ENCODE peak calls at places on chromosomes 13 and 19, in six cellular contexts. N is stimulated activated CD4-positive, alpha-beta T cell treated with anti-CD3 and anti-CD28 coated beads, Interleukin-2, amount 100 ng/mL, for 48 hours; L is AG09309; W is activated T-cell treated with anti-CD3 and anti-CD28 coated beads for 48 hours; F is AG09319; G is T1000. Y is an unnamed sample.

GRCh38 chr19:17511724-17512573 is 500 bp downstream of the PGLS start:
- DNase-seq in F (peak), N (peak), G (peak), L (peak), W (peak), Y (peak)

GRCh38 chr13:38661276-38661675 is 25.6 kb upstream of the FREM2 start:
- DNase-seq in F (no peak), L (no peak), N (no peak), G (no peak), W (no peak), Y (no peak)

GRCh38 chr19:39679056-39679790 is 23.5 kb downstream of the LGALS16 start:
- DNase-seq in W (peak), L (no peak), F (no peak), N (peak), G (no peak), Y (no peak)

GRCh38 chr19:5036733-5037681 is 68.1 kb downstream of the KDM4B start:
- DNase-seq in F (no peak), N (no peak), W (no peak), L (no peak), G (peak), Y (no peak)

GRCh38 chr13:100304241-100304640 is 215.3 kb downstream of the PCCA start:
- DNase-seq in N (no peak), G (no peak), W (no peak), L (no peak), F (no peak), Y (no peak)

GRCh38 chr13:26867451-26868067 is 107.0 kb upstream of the GPR12 start:
- DNase-seq in L (no peak), N (peak), G (no peak), F (no peak), W (no peak), Y (no peak)

GRCh38 chr19:45655073-45655472 is 12.9 kb upstream of the GIPR start:
- DNase-seq in N (no peak), L (no peak), F (no peak), W (no peak), G (no peak), Y (no peak)

GRCh38 chr19:5430237-5430636 is 25.0 kb upstream of the ZNRF4 start:
- DNase-seq in L (no peak), W (no peak), N (no peak), G (no peak), F (no peak), Y (no peak)

GRCh38 chr19:3665681-3666544 is 34.4 kb downstream of the PIP5K1C start:
- DNase-seq in N (peak), W (peak), G (no peak), L (no peak), F (no peak), Y (no peak)

GRCh38 chr19:1243768-1244692 is 2.5 kb downstream of the ATP5F1D start:
- DNase-seq in L (no peak), N (peak), G (peak), F (peak), W (peak), Y (no peak)

GRCh38 chr13:81480634-81481033 is 1139.7 kb upstream of the SPRY2 start:
- DNase-seq in N (no peak), G (no peak), L (no peak), W (no peak), F (no peak), Y (no peak)

GRCh38 chr19:13623686-13624405 is 117.6 kb upstream of the CACNA1A start:
- DNase-seq in N (no peak), G (no peak), L (no peak), F (no peak), W (no peak), Y (no peak)

GRCh38 chr19:56837892-56838679 is 2.4 kb downstream of the PEG3 start:
- DNase-seq in W (no peak), N (no peak), L (no peak), G (peak), F (no peak), Y (no peak)

GRCh38 chr19:18322318-18322758 is 538 bp downstream of the LSM4 start:
- DNase-seq in F (no peak), W (no peak), L (no peak), N (no peak), G (no peak), Y (no peak)